ENCODE peak calls at places on chromosomes 6 and 20, in eight cellular contexts. F is HepG2, H is HCT116, G is endothelial cell of umbilical vein, S is K562, V is GM23338, B is GM12878, O is H1. I is an unnamed sample.
A peak's percentile ranks its signal among the peaks of the same experiment; 100 is the strongest.

GRCh38 chr6:150301871-150302800 is 66.7 kb upstream of the IYD start:
- DNase-seq in F (peak; percentile 2), H (peak; percentile 67), G (peak; percentile 29), S (peak; percentile 30), V (no peak), B (no peak), O (no peak), I (no peak)

GRCh38 chr6:133017581-133017980 is 203.2 kb downstream of the RPS12 start:
- DNase-seq in F (no peak), H (no peak), G (no peak), S (no peak), V (no peak), B (no peak), O (no peak), I (peak; percentile 34)

GRCh38 chr6:17098538-17098937 is 3.3 kb upstream of the STMND1 start:
- DNase-seq in F (no peak), H (no peak), G (no peak), S (no peak), V (no peak), B (no peak), O (no peak), I (no peak)

GRCh38 chr6:133101790-133102189 is 139.4 kb upstream of the EYA4 start:
- DNase-seq in F (no peak), H (no peak), G (no peak), S (no peak), V (no peak), B (no peak), O (no peak), I (no peak)

GRCh38 chr6:37359034-37359433 is 5.3 kb downstream of the RNF8 start:
- DNase-seq in F (no peak), H (no peak), G (peak; percentile 87), S (no peak), V (no peak), B (no peak), O (no peak), I (no peak)

GRCh38 chr6:17968081-17968518 is 19.3 kb downstream of the KIF13A start:
- DNase-seq in F (no peak), H (no peak), G (no peak), S (peak; percentile 29), V (no peak), B (no peak), O (no peak), I (no peak)

GRCh38 chr6:36907781-36908180 is 22.0 kb downstream of the C6orf89 start:
- DNase-seq in F (no peak), H (no peak), G (peak; percentile 30), S (no peak), V (no peak), B (no peak), O (no peak), I (no peak)

GRCh38 chr6:111382476-111383294 is 100.3 kb downstream of the REV3L start:
- DNase-seq in F (no peak), H (no peak), G (no peak), S (no peak), V (no peak), B (no peak), O (no peak), I (no peak)

GRCh38 chr20:32968833-32969241 is 35.4 kb downstream of the SUN5 start:
- DNase-seq in F (no peak), H (no peak), G (no peak), S (no peak), V (no peak), B (no peak), O (no peak), I (no peak)

GRCh38 chr6:29951882-29952281 is 9.6 kb downstream of the HLA-A start:
- DNase-seq in F (no peak), H (no peak), G (no peak), S (no peak), V (no peak), B (no peak), O (no peak), I (no peak)

GRCh38 chr20:40471261-40471629 is 217.8 kb downstream of the MAFB start:
- DNase-seq in F (no peak), H (no peak), G (no peak), S (peak; percentile 10), V (peak; percentile 75), B (no peak), O (peak; percentile 17), I (no peak)

GRCh38 chr6:136014454-136015421 is 163.2 kb downstream of the PDE7B start:
- DNase-seq in F (no peak), H (no peak), G (no peak), S (no peak), V (no peak), B (no peak), O (no peak), I (peak; percentile 98)

DNA sequence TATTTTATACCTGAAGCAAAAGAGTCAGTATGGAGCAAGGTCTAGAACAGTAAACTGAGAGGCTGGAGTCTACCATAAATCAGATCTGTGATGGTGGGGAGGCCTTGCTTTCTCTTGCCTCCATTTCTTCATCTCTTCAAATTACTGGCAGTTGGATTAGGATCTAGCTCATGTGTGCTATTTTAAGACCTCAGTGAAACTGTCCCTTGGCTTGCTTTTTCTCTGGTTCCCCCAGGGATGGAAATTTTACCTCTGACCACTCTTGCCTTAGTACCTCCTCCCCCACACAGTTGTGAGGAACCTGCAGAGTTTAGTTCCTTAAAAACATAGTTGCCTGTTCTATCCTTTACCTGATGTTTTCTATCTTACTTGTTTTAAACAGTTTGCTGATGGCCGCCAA is 8.5 kb downstream of the TMEM14B start:
- DNase-seq in F (no peak), H (no peak), G (no peak), S (no peak), V (no peak), B (no peak), O (no peak), I (no peak)
- H3K36me3 ChIP-seq in F (peaks cover 29% of the 10 kb centered on the region), H (peaks cover 35% of the 10 kb centered on the region), G (no peaks in the 10 kb centered on the region), S (peaks cover 82% of the 10 kb centered on the region), V (peaks cover 29% of the 10 kb centered on the region), B (peaks cover 15% of the 10 kb centered on the region), O (peaks cover 6% of the 10 kb centered on the region), I (peaks cover 80% of the 10 kb centered on the region)

GRCh38 chr6:1609662-1610496 is at the start of gene FOXC1:
- DNase-seq in F (peak; percentile 71), H (peak; percentile 83), G (peak; percentile 97), S (no peak), V (peak; percentile 80), B (no peak), O (no peak), I (no peak)

GRCh38 chr6:1610497-1611321 is 994 bp downstream of the FOXC1 start:
- DNase-seq in F (peak; percentile 27), H (no peak), G (peak; percentile 56), S (no peak), V (peak; percentile 52), B (no peak), O (no peak), I (no peak)

GRCh38 chr6:1608222-1608975 is 1.3 kb upstream of the FOXC1 start:
- DNase-seq in F (no peak), H (no peak), G (peak; percentile 15), S (no peak), V (peak; percentile 55), B (no peak), O (no peak), I (no peak)

GRCh38 chr6:1607557-1608221 is 2.0 kb upstream of the FOXC1 start:
- DNase-seq in F (peak; percentile 52), H (no peak), G (peak; percentile 11), S (no peak), V (peak; percentile 94), B (no peak), O (peak; percentile 75), I (no peak)

DNA sequence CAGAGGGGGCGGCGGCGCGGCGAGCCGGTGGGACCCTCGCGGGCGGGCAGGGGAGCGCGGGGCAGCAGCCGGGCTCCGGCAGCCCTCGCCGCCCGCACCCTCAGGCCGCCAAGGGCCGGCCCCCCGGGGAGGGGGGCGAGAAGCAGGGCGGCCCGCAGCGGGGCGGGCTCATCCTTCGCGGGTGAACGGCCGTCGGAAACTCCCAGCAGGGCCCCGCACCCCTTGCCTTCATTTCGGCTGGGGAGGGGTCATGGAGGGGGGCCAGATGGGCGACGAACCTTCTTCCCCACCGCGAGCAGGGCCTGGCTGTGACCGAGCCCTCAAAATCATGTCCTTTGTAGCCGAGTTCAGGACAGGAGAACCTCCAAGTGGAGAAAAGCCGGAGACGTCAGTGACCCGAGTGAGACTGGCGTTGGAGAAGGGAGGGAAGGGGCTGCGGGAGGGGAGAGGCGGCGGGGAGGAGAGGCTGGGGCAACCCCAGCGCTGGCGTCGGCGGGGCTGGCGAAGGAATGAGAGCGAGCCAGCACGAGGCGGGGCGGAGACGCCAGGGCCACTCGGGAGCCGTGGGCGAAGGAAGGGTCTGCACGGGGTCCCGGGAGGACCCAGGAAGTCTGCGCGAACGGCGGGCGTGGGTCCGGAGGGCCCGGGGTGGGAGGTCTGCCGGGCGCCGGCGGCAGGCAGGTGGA is 596 bp upstream of the FOXC1 start:
- DNase-seq in F (no peak), H (no peak), G (peak; percentile 51), S (no peak), V (peak; percentile 57), B (no peak), O (no peak), I (no peak)
- TF ChIP-seq EZH2 in F (peak; percentile 3), H (no peak), G (peak; percentile 37), S (no peak), V (peak; percentile 97), B (peak; percentile 66), O (peak; percentile 80), I (no peak)

GRCh38 chr6:1094306-1094705 is 217.6 kb upstream of the FOXQ1 start:
- DNase-seq in F (no peak), H (no peak), G (no peak), S (no peak), V (no peak), B (no peak), O (no peak), I (no peak)
- TF ChIP-seq POLR2AphosphoS5 in F (no peak), H (no peak), G (no peak), S (no peak), V (no peak), B (no peak), O (no peak), I (no peak)

GRCh38 chr6:44407951-44408670 is 20.6 kb downstream of the CDC5L start:
- DNase-seq in F (no peak), H (no peak), G (no peak), S (no peak), V (no peak), B (no peak), O (no peak), I (peak; percentile 66)
- H3K36me3 ChIP-seq in F (peaks cover 29% of the 10 kb centered on the region), H (peaks cover 60% of the 10 kb centered on the region), G (peaks cover 32% of the 10 kb centered on the region), S (peaks cover 88% of the 10 kb centered on the region), V (peaks cover 53% of the 10 kb centered on the region), B (peaks cover 37% of the 10 kb centered on the region), O (peaks cover 19% of the 10 kb centered on the region), I (peaks cover 94% of the 10 kb centered on the region)